ENCODE peak calls at places on chromosomes 16 and 17, in six cellular contexts. One of them, this sample, is unnamed.

GRCh38 chr17:12965988-12966387 is 51.8 kb downstream of the ELAC2 start:
- DNase-seq in left cardiac atrium: no peak
- DNase-seq in CD14-positive monocyte: no peak
- DNase-seq in neural crest cell: no peak
- DNase-seq in breast epithelium: no peak
- DNase-seq in activated CD4-positive, alpha-beta T cell treated with anti-CD3 and anti-CD28 coated beads, Interleukin-2, amount 50 U/mL, for 48 hours: no peak
- DNase-seq in this sample: no peak

GRCh38 chr17:82188001-82188961 is 24.4 kb downstream of the CCDC57 start:
- DNase-seq in neural crest cell: no peak
- DNase-seq in left cardiac atrium: no peak
- DNase-seq in CD14-positive monocyte: no peak
- DNase-seq in breast epithelium: no peak
- DNase-seq in activated CD4-positive, alpha-beta T cell treated with anti-CD3 and anti-CD28 coated beads, Interleukin-2, amount 50 U/mL, for 48 hours: no peak
- DNase-seq in this sample: no peak

GRCh38 chr16:27689711-27690110 is 139.8 kb downstream of the KATNIP start:
- DNase-seq in neural crest cell: no peak
- DNase-seq in CD14-positive monocyte: no peak
- DNase-seq in breast epithelium: no peak
- DNase-seq in activated CD4-positive, alpha-beta T cell treated with anti-CD3 and anti-CD28 coated beads, Interleukin-2, amount 50 U/mL, for 48 hours: no peak
- DNase-seq in left cardiac atrium: no peak
- DNase-seq in this sample: peak

GRCh38 chr16:65280988-65281530 is 159.2 kb upstream of the CDH11 start:
- DNase-seq in CD14-positive monocyte: no peak
- DNase-seq in breast epithelium: no peak
- DNase-seq in neural crest cell: no peak
- DNase-seq in left cardiac atrium: no peak
- DNase-seq in activated CD4-positive, alpha-beta T cell treated with anti-CD3 and anti-CD28 coated beads, Interleukin-2, amount 50 U/mL, for 48 hours: no peak
- DNase-seq in this sample: no peak

GRCh38 chr17:78477913-78478756 is 99.1 kb downstream of the DNAH17 start:
- DNase-seq in activated CD4-positive, alpha-beta T cell treated with anti-CD3 and anti-CD28 coated beads, Interleukin-2, amount 50 U/mL, for 48 hours: no peak
- DNase-seq in CD14-positive monocyte: no peak
- DNase-seq in neural crest cell: no peak
- DNase-seq in breast epithelium: no peak
- DNase-seq in left cardiac atrium: no peak
- DNase-seq in this sample: no peak

GRCh38 chr17:41002814-41003213 is 3.1 kb upstream of the KRTAP3-2 start:
- DNase-seq in activated CD4-positive, alpha-beta T cell treated with anti-CD3 and anti-CD28 coated beads, Interleukin-2, amount 50 U/mL, for 48 hours: no peak
- DNase-seq in CD14-positive monocyte: no peak
- DNase-seq in left cardiac atrium: no peak
- DNase-seq in breast epithelium: no peak
- DNase-seq in neural crest cell: no peak
- DNase-seq in this sample: no peak

GRCh38 chr16:10988164-10988803 is 43.9 kb downstream of the CLEC16A start:
- DNase-seq in neural crest cell: no peak
- DNase-seq in activated CD4-positive, alpha-beta T cell treated with anti-CD3 and anti-CD28 coated beads, Interleukin-2, amount 50 U/mL, for 48 hours: peak
- DNase-seq in left cardiac atrium: no peak
- DNase-seq in breast epithelium: no peak
- DNase-seq in CD14-positive monocyte: no peak
- DNase-seq in this sample: no peak

GRCh38 chr17:41452276-41452675 is 11.5 kb upstream of the KRT38 start:
- DNase-seq in neural crest cell: no peak
- DNase-seq in left cardiac atrium: no peak
- DNase-seq in breast epithelium: no peak
- DNase-seq in CD14-positive monocyte: no peak
- DNase-seq in activated CD4-positive, alpha-beta T cell treated with anti-CD3 and anti-CD28 coated beads, Interleukin-2, amount 50 U/mL, for 48 hours: no peak
- DNase-seq in this sample: no peak

GRCh38 chr17:78868391-78868790 is 27.8 kb upstream of the USP36 start:
- DNase-seq in breast epithelium: no peak
- DNase-seq in activated CD4-positive, alpha-beta T cell treated with anti-CD3 and anti-CD28 coated beads, Interleukin-2, amount 50 U/mL, for 48 hours: no peak
- DNase-seq in CD14-positive monocyte: no peak
- DNase-seq in neural crest cell: no peak
- DNase-seq in left cardiac atrium: no peak
- DNase-seq in this sample: no peak

GRCh38 chr16:4266372-4266771 is 6.5 kb downstream of the TFAP4 start:
- DNase-seq in CD14-positive monocyte: no peak
- DNase-seq in activated CD4-positive, alpha-beta T cell treated with anti-CD3 and anti-CD28 coated beads, Interleukin-2, amount 50 U/mL, for 48 hours: no peak
- DNase-seq in breast epithelium: no peak
- DNase-seq in left cardiac atrium: no peak
- DNase-seq in neural crest cell: no peak
- DNase-seq in this sample: no peak

GRCh38 chr16:50657251-50657650 is 23.9 kb downstream of the SNX20 start:
- DNase-seq in breast epithelium: no peak
- DNase-seq in left cardiac atrium: peak
- DNase-seq in activated CD4-positive, alpha-beta T cell treated with anti-CD3 and anti-CD28 coated beads, Interleukin-2, amount 50 U/mL, for 48 hours: no peak
- DNase-seq in neural crest cell: no peak
- DNase-seq in CD14-positive monocyte: no peak
- DNase-seq in this sample: no peak

GRCh38 chr17:41734139-41734948 is at the start of gene HAP1:
- DNase-seq in neural crest cell: peak
- DNase-seq in left cardiac atrium: peak
- DNase-seq in CD14-positive monocyte: no peak
- DNase-seq in breast epithelium: no peak
- DNase-seq in activated CD4-positive, alpha-beta T cell treated with anti-CD3 and anti-CD28 coated beads, Interleukin-2, amount 50 U/mL, for 48 hours: peak
- DNase-seq in this sample: no peak

GRCh38 chr16:1379054-1379862 is 27.5 kb downstream of the GNPTG start:
- DNase-seq in breast epithelium: peak
- DNase-seq in neural crest cell: peak
- DNase-seq in left cardiac atrium: peak
- DNase-seq in CD14-positive monocyte: peak
- DNase-seq in activated CD4-positive, alpha-beta T cell treated with anti-CD3 and anti-CD28 coated beads, Interleukin-2, amount 50 U/mL, for 48 hours: peak
- DNase-seq in this sample: peak

GRCh38 chr17:38893612-38894011 is 23.8 kb downstream of the LASP1 start:
- DNase-seq in neural crest cell: no peak
- DNase-seq in activated CD4-positive, alpha-beta T cell treated with anti-CD3 and anti-CD28 coated beads, Interleukin-2, amount 50 U/mL, for 48 hours: peak
- DNase-seq in CD14-positive monocyte: no peak
- DNase-seq in breast epithelium: no peak
- DNase-seq in left cardiac atrium: peak
- DNase-seq in this sample: peak